ENCODE peak calls at places on chromosome 5, in nine cellular contexts. H is retina; I is kidney glomerular epithelial cell; B is iris pigment epithelial cell; F is choroid plexus epithelial cell; K is cerebellum; U is activated CD4-positive, alpha-beta T cell treated with anti-CD3 and anti-CD28 coated beads, Interleukin-2, amount 50 U/mL, for 1 hour; Y is T1000; T is iPS DF 19.7. P is an unnamed sample.

GRCh38 chr5:141040093-141040762 is 10.9 kb upstream of the PCDHB1 start:
- DNase-seq in H (peak), F (peak), Y (no peak), U (no peak), K (peak), I (peak), T (peak), B (peak), P (peak)

GRCh38 chr5:116573617-116574431 is 799 bp downstream of the SEMA6A start:
- DNase-seq in K (peak), I (peak), Y (peak), U (no peak), B (peak), H (peak), F (peak), T (no peak), P (peak)

GRCh38 chr5:72301557-72301956 is 18.5 kb downstream of the MRPS27 start:
- DNase-seq in I (no peak), K (no peak), T (no peak), F (no peak), U (no peak), B (no peak), H (no peak), Y (no peak), P (no peak)

GRCh38 chr5:121628783-121629182 is 222.9 kb upstream of the FTMT start:
- DNase-seq in K (no peak), I (no peak), T (no peak), B (no peak), H (no peak), F (peak), Y (no peak), U (no peak), P (no peak)

GRCh38 chr5:96288166-96288844 is 144.7 kb downstream of the PCSK1 start:
- DNase-seq in B (peak), H (no peak), U (no peak), K (no peak), I (no peak), T (no peak), Y (no peak), F (peak), P (no peak)

GRCh38 chr5:132156413-132156812 is 71.2 kb downstream of the P4HA2 start:
- DNase-seq in H (no peak), T (no peak), F (no peak), B (no peak), I (no peak), K (no peak), Y (no peak), U (no peak), P (no peak)

GRCh38 chr5:1294839-1295649 is at the start of gene TERT:
- DNase-seq in U (peak), I (no peak), B (no peak), K (no peak), F (no peak), H (peak), Y (no peak), T (no peak), P (no peak)

GRCh38 chr5:1002836-1003235 is 5.8 kb upstream of the NKD2 start:
- DNase-seq in B (no peak), I (no peak), Y (no peak), K (no peak), H (no peak), T (no peak), U (no peak), F (no peak), P (peak)

GRCh38 chr5:139798883-139799282 is 3.3 kb downstream of the PSD2 start:
- DNase-seq in B (no peak), K (no peak), H (no peak), U (no peak), I (no peak), F (no peak), T (no peak), Y (no peak), P (no peak)

GRCh38 chr5:60945760-60946253 is 802 bp downstream of the NDUFAF2 start:
- DNase-seq in F (peak), H (no peak), Y (peak), I (peak), B (peak), K (peak), U (no peak), T (no peak), P (peak)

GRCh38 chr5:137439645-137440044 is 59.5 kb downstream of the SPOCK1 start:
- DNase-seq in B (no peak), I (no peak), F (no peak), H (no peak), T (no peak), Y (no peak), K (no peak), U (no peak), P (no peak)

GRCh38 chr5:170632266-170632984 is 128.6 kb downstream of the KCNIP1 start:
- DNase-seq in B (no peak), I (no peak), H (no peak), U (no peak), K (no peak), T (no peak), Y (no peak), F (no peak), P (no peak)

GRCh38 chr5:65482280-65482726 is 583 bp upstream of the ADAMTS6 start:
- DNase-seq in Y (no peak), H (peak), T (no peak), I (no peak), K (no peak), F (peak), B (peak), U (no peak), P (no peak)